ENCODE peak calls at places on chromosome 9, in seven cellular contexts. R is fibroblast of lung; C is CD8-positive, alpha-beta T cell; G is A549; L is PC-3; H is Peyer's patch; U is lower lobe of right lung. K is an unnamed sample.

GRCh38 chr9:122821278-122821952 is 7.0 kb downstream of the PDCL start:
- DNase-seq in C (no peak), U (peak; percentile 82), L (no peak), R (peak; percentile 64), G (no peak), H (no peak), K (no peak)

GRCh38 chr9:127806871-127807270 is 4.2 kb downstream of the FPGS start:
- DNase-seq in C (no peak), G (no peak), R (no peak), H (no peak), U (no peak), L (no peak), K (no peak)

GRCh38 chr9:71962328-71962727 is 50.9 kb downstream of the C9orf85 start:
- DNase-seq in C (no peak), U (no peak), L (peak; percentile 39), R (peak; percentile 25), H (no peak), G (no peak), K (no peak)

GRCh38 chr9:99921875-99922710 is 15.6 kb downstream of the STX17 start:
- DNase-seq in L (no peak), U (no peak), H (no peak), C (no peak), G (no peak), R (no peak), K (no peak)

GRCh38 chr9:92164975-92165374 is 49.8 kb upstream of the SPTLC1 start:
- DNase-seq in U (no peak), C (no peak), G (no peak), R (no peak), L (no peak), H (no peak), K (no peak)

GRCh38 chr9:109787735-109788134 is 7.7 kb downstream of the PALM2AKAP2 start:
- DNase-seq in R (no peak), C (no peak), H (no peak), G (no peak), L (no peak), U (no peak), K (no peak)

GRCh38 chr9:35954942-35955546 is 2.9 kb downstream of the OR2S2 start:
- DNase-seq in C (peak; percentile 48), H (no peak), U (no peak), R (peak; percentile 91), L (peak; percentile 79), G (peak; percentile 81), K (peak; percentile 66)

GRCh38 chr9:93645921-93646639 is 69.7 kb downstream of the PHF2 start:
- DNase-seq in L (no peak), R (no peak), U (no peak), C (no peak), G (no peak), H (peak; percentile 21), K (no peak)

GRCh38 chr9:134858051-134858841 is 22.4 kb upstream of the FCN2 start:
- DNase-seq in U (no peak), L (peak; percentile 50), H (peak; percentile 34), G (peak; percentile 25), R (peak; percentile 18), C (no peak), K (no peak)

GRCh38 chr9:128495804-128496417 is 8.6 kb upstream of the GLE1 start:
- DNase-seq in L (peak; percentile 11), C (no peak), G (peak; percentile 52), R (no peak), H (no peak), U (no peak), K (no peak)

GRCh38 chr9:114898741-114899140 is 31.6 kb downstream of the TNFSF8 start:
- DNase-seq in G (no peak), R (no peak), H (no peak), U (peak; percentile 67), C (peak; percentile 78), L (no peak), K (peak; percentile 37)

GRCh38 chr9:116572095-116572748 is 114.9 kb upstream of the TRIM32 start:
- DNase-seq in U (peak; percentile 86), G (peak; percentile 87), H (peak; percentile 84), R (peak; percentile 96), C (no peak), L (peak; percentile 59), K (no peak)

GRCh38 chr9:35972093-35972492 is 14.1 kb upstream of the OR2S2 start:
- DNase-seq in H (no peak), G (no peak), U (no peak), C (peak; percentile 20), L (no peak), R (no peak), K (no peak)

GRCh38 chr9:79603222-79603925 is 31.6 kb downstream of the TLE4 start:
- DNase-seq in H (no peak), C (no peak), R (no peak), G (no peak), L (no peak), U (no peak), K (no peak)

GRCh38 chr9:16515879-16516289 is 354.6 kb downstream of the BNC2 start:
- DNase-seq in C (no peak), G (peak; percentile 26), L (no peak), R (peak; percentile 92), H (no peak), U (no peak), K (no peak)

GRCh38 chr9:109870365-109870764 is 90.4 kb downstream of the PALM2AKAP2 start:
- DNase-seq in G (no peak), U (no peak), C (no peak), L (no peak), H (no peak), R (no peak), K (no peak)

GRCh38 chr9:118577121-118577520 is 792.1 kb downstream of the BRINP1 start:
- DNase-seq in R (peak; percentile 54), H (no peak), U (no peak), G (peak; percentile 16), C (no peak), L (peak; percentile 3), K (no peak)

GRCh38 chr9:33719581-33720374 is 75.6 kb upstream of the PRSS3 start:
- DNase-seq in H (peak; percentile 52), U (peak; percentile 48), C (peak; percentile 19), G (peak; percentile 55), L (peak; percentile 18), R (no peak), K (peak; percentile 7)

DNA sequence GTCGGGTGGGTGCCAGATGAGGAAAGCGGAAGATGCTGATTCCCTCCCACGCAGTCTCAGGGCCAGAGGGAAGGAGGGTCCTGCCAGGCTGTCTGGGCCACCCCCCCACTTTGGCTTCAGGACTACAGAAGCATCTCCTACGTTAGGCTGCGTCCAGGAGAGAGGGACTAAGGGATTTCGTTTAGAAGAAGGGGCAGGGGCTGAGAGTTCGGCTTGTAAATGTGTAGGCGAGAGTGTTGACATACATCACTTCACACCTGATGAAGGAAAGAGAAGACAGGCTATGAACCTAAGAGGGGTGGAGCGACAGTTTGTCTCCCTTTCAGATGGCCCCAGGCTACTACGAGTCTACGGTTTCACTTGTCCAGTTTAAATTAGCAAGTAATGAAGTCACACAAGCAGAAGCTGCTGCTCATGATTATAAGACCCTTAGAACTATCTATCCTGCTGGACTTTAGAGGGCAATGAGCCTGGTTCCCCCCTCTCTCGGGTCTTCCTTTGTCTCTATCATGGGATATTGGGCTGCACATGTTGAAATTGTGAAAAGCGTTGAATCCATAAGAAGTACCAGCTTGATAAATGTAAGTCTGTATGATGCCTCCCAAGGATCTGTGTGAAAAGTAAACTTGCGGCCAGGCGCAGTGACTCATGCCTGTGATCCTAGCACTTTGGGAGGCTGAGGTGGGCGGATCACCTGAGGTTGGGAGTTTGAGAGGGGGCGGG is 193.0 kb downstream of the AOPEP start:
- DNase-seq in L (peak; percentile 84), R (peak; percentile 36), H (no peak), G (peak; percentile 97), U (peak; percentile 57), C (no peak), K (no peak)
- H3K4me1 ChIP-seq in L (peaks cover 91% of the 10 kb centered on the region), R (peaks cover 29% of the 10 kb centered on the region), H (no peaks in the 10 kb centered on the region), G (peaks cover 97% of the 10 kb centered on the region), U (peaks cover 51% of the 10 kb centered on the region), C (no peaks in the 10 kb centered on the region), K (no peaks in the 10 kb centered on the region)

GRCh38 chr9:94801242-94801641 is 74.7 kb downstream of the AOPEP start:
- DNase-seq in G (no peak), H (no peak), L (no peak), R (no peak), C (no peak), U (no peak), K (no peak)
- H3K4me3 ChIP-seq in G (no peak overlapping the region), H (no peak overlapping the region), L (no peak overlapping the region), R (no peak overlapping the region), C (no peak overlapping the region), U (no peak overlapping the region), K (no peak overlapping the region)

DNA sequence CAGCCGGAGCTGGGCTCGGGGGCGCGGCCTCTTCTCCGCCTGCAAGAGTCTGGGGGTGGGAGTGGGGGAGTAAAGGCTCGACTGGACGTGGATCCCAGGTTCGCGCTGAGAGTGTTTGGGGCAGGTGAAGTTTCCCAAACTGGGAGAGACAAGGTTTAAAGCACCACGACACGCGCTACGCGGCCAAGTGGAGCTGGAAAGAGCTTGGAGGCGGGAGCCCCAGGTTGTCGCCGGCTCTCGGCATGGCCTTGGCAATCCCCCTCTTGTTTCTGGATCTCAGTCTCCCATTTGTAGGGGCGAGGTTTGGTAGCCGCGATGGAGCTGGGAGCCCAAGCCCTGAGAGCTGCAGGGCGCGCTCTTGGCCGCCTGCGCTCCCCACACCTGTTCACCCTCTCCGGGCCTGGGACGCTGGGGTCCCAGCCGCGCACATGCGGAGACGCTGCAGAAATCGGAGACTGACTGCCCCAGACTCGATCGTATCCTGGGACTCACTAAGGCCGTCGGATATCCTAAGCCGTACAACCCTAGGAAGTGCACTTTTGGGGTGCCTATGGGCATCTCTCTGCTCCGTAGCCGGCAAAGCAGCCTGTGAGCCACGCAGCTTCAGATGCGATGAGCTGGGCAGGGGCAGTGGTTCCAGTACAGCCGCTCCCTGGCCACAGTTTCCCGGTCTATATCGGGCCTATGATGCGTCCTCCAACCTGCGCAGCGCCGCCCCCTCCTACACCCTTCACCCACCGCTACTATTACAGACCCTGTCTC is 937 bp downstream of the TMOD1 start:
- DNase-seq in U (peak; percentile 49), R (no peak), G (no peak), H (no peak), L (no peak), C (no peak), K (no peak)
- H3K27ac ChIP-seq in U (peak overlapping the region; percentile 71), R (no peak overlapping the region), G (peak overlapping the region; percentile 86), H (no peak overlapping the region), L (no peak overlapping the region), C (no peak overlapping the region), K (no peak overlapping the region)

DNA sequence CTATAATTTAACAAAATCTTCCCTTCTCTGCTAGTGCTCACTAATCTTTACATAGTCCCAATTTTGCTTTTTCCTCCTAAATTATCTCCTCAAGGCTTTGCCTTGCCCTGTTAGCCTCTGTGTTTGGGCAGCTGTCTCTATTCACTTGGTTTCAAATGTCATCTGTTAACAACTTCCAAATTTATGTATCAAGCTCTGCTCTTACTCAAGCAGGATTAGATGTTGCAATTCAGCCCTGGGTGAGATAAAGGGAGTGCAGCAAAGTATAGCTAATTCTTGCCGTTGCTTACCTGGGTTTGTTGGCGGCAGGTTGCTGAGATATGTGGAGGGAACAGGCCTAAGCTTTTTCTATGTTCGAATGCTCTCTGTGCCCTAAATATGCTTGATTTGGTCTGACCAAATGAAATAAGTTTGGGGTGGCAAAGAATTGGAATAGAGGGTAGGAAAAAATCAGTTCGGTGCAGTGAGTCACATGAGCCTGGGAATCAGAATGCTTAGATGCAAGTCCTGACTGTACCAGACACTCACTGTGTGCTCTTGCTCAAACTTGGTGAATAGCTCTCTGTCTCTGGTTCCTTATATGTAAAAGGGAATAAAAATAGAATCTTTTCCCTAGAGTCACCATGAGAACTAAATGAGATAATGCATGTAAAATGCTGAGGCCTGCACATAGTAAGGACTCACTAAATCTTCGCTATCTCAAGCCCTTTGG is 483.7 kb downstream of the DMAC1 start:
- DNase-seq in U (no peak), H (no peak), R (peak; percentile 70), C (no peak), G (no peak), L (no peak), K (no peak)
- H3K4me1 ChIP-seq in U (no peaks in the 10 kb centered on the region), H (no peaks in the 10 kb centered on the region), R (peaks cover 6% of the 10 kb centered on the region), C (no peaks in the 10 kb centered on the region), G (peaks cover 14% of the 10 kb centered on the region), L (no peaks in the 10 kb centered on the region), K (no peaks in the 10 kb centered on the region)